ENCODE peak calls at places on chromosomes 2 and 18, in six cellular contexts. W is neuronal stem cell, I is tibial nerve, D is endodermal cell, U is adrenal gland, S is heart right ventricle. M is an unnamed sample.

GRCh38 chr2:219919506-219919905 is 292.1 kb downstream of the SLC4A3 start:
- DNase-seq in W (no peak), I (no peak), D (no peak), U (no peak), S (no peak), M (no peak)

GRCh38 chr18:58226476-58226875 is 182.4 kb downstream of the NEDD4L start:
- DNase-seq in W (no peak), I (no peak), D (no peak), U (no peak), S (no peak), M (no peak)

GRCh38 chr2:16080071-16080470 is 139.7 kb downstream of the MYCN start:
- DNase-seq in W (no peak), I (no peak), D (no peak), U (no peak), S (no peak), M (no peak)

GRCh38 chr2:40251146-40251545 is 200.7 kb downstream of the SLC8A1 start:
- DNase-seq in W (peak; percentile 17), I (no peak), D (no peak), U (no peak), S (no peak), M (no peak)

GRCh38 chr2:234980476-234981187 is 28.8 kb downstream of the SH3BP4 start:
- DNase-seq in W (no peak), I (no peak), D (no peak), U (no peak), S (no peak), M (peak; percentile 69)

GRCh38 chr2:97870396-97870843 is 125.3 kb downstream of the TMEM131 start:
- DNase-seq in W (no peak), I (no peak), D (no peak), U (peak; percentile 49), S (no peak), M (peak; percentile 90)

GRCh38 chr2:37588316-37588777 is 83.1 kb downstream of the CDC42EP3 start:
- DNase-seq in W (no peak), I (no peak), D (no peak), U (no peak), S (no peak), M (no peak)

GRCh38 chr2:7953184-7953583 is 728.7 kb upstream of the ID2 start:
- DNase-seq in W (no peak), I (no peak), D (no peak), U (no peak), S (no peak), M (no peak)

GRCh38 chr2:179655627-179656026 is 205.8 kb downstream of the ZNF385B start:
- DNase-seq in W (no peak), I (no peak), D (no peak), U (no peak), S (no peak), M (no peak)

GRCh38 chr2:108612153-108612513 is 77.9 kb downstream of the LIMS1 start:
- DNase-seq in W (no peak), I (no peak), D (no peak), U (no peak), S (no peak), M (no peak)

GRCh38 chr2:106160786-106161261 is 33.3 kb downstream of the UXS1 start:
- DNase-seq in W (no peak), I (no peak), D (no peak), U (peak; percentile 51), S (no peak), M (no peak)

GRCh38 chr2:101882948-101883347 is 108.8 kb upstream of the IL1R2 start:
- DNase-seq in W (no peak), I (no peak), D (no peak), U (no peak), S (no peak), M (no peak)

GRCh38 chr2:120303177-120303576 is 42.8 kb upstream of the INHBB start:
- DNase-seq in W (no peak), I (no peak), D (no peak), U (no peak), S (no peak), M (no peak)

GRCh38 chr2:225041210-225041870 is 928 bp downstream of the DOCK10 start:
- DNase-seq in W (no peak), I (no peak), D (peak; percentile 61), U (peak; percentile 42), S (peak; percentile 12), M (peak; percentile 54)

GRCh38 chr18:7600036-7600435 is 32.9 kb downstream of the PTPRM start:
- DNase-seq in W (no peak), I (no peak), D (no peak), U (no peak), S (no peak), M (no peak)

GRCh38 chr2:131154071-131154531 is 49.0 kb downstream of the PLEKHB2 start:
- DNase-seq in W (peak; percentile 70), I (peak; percentile 20), D (peak; percentile 91), U (peak; percentile 39), S (peak; percentile 46), M (peak; percentile 57)

GRCh38 chr18:79400591-79401381 is 5.1 kb downstream of the NFATC1 start:
- DNase-seq in W (no peak), I (no peak), D (no peak), U (peak; percentile 45), S (no peak), M (no peak)

GRCh38 chr2:68466361-68466777 is 725 bp downstream of the FBXO48 start:
- DNase-seq in W (no peak), I (no peak), D (peak; percentile 57), U (peak; percentile 20), S (no peak), M (peak; percentile 60)

GRCh38 chr18:68848242-68848641 is 50.4 kb downstream of the CCDC102B start:
- DNase-seq in W (no peak), I (no peak), D (no peak), U (no peak), S (no peak), M (no peak)

GRCh38 chr2:152473151-152473857 is 138.3 kb downstream of the FMNL2 start:
- DNase-seq in W (no peak), I (no peak), D (no peak), U (no peak), S (no peak), M (no peak)

GRCh38 chr2:162768646-162769045 is 69.9 kb downstream of the KCNH7 start:
- DNase-seq in W (peak; percentile 58), I (no peak), D (no peak), U (no peak), S (no peak), M (no peak)

GRCh38 chr2:218074031-218074430 is 5.0 kb downstream of the RUFY4 start:
- DNase-seq in W (peak; percentile 43), I (no peak), D (peak; percentile 89), U (peak; percentile 33), S (no peak), M (peak; percentile 75)

GRCh38 chr2:85681354-85681728 is 12.8 kb upstream of the GNLY start:
- DNase-seq in W (no peak), I (no peak), D (peak; percentile 39), U (no peak), S (no peak), M (no peak)

GRCh38 chr2:16223071-16223470 is 282.7 kb downstream of the MYCN start:
- DNase-seq in W (peak; percentile 59), I (no peak), D (no peak), U (no peak), S (no peak), M (no peak)

GRCh38 chr18:9737814-9738160 is 29.7 kb downstream of the RAB31 start:
- DNase-seq in W (no peak), I (no peak), D (no peak), U (no peak), S (no peak), M (no peak)

GRCh38 chr18:13500891-13501887 is 225.2 kb downstream of the FAM210A start:
- DNase-seq in W (no peak), I (peak; percentile 31), D (peak; percentile 65), U (peak; percentile 62), S (peak; percentile 48), M (no peak)

DNA sequence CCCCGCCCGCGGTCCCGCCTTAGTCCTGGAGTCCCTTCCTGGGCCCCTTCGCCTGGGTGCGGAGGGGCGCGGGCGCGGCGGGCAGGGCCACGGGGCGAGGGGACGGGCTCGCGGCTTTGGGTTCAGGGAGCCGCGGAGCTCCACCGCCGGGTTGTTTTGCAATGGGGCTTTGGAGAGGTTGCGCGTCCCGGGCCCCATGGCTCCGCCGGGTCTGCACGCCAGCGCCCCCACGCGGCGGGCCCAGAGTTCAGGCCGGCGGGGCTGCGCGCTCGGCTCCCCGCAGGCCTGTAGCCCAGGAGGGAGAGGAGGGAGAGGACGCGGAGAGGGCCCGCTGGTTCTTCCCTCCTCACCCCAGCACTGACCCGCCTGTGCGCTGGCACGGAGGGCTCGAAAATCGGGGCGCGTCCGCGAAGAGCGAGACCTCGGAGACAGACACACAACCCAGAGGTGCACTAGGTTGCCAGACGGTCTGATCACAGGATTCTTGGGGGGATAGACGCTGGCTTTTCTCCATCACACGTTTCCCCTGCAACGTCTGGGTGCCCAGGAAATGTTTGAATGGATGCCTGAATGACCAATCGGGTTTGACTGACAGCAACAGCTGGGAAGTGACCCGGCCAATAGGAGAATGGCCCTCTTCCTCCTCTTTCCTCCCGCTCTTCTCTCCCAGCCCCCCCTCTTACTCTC is 4.9 kb upstream of the SIX2 start:
- DNase-seq in W (no peak), I (no peak), D (peak; percentile 93), U (no peak), S (peak; percentile 66), M (no peak)
- H3K4me3 ChIP-seq in W (peak overlapping the region; percentile 74), I (peak overlapping the region; percentile 38), D (peak overlapping the region; percentile 69), U (no peak overlapping the region), S (peak overlapping the region; percentile 54), M (peak overlapping the region; percentile 27)

GRCh38 chr2:100238471-100238870 is 83.8 kb downstream of the LONRF2 start:
- DNase-seq in W (no peak), I (no peak), D (peak; percentile 67), U (no peak), S (no peak), M (no peak)

GRCh38 chr2:100240386-100240785 is 81.9 kb downstream of the LONRF2 start:
- DNase-seq in W (no peak), I (no peak), D (no peak), U (no peak), S (no peak), M (no peak)

GRCh38 chr2:100241236-100241635 is 81.1 kb downstream of the LONRF2 start:
- DNase-seq in W (no peak), I (no peak), D (no peak), U (no peak), S (no peak), M (no peak)

GRCh38 chr2:100237770-100238169 is 84.5 kb downstream of the LONRF2 start:
- DNase-seq in W (no peak), I (no peak), D (peak; percentile 66), U (no peak), S (no peak), M (no peak)

GRCh38 chr2:100239513-100240210 is 82.6 kb downstream of the LONRF2 start:
- DNase-seq in W (no peak), I (no peak), D (no peak), U (no peak), S (no peak), M (no peak)
- H3K4me1 ChIP-seq in W (peaks cover 10% of the 10 kb centered on the region), I (peaks cover 8% of the 10 kb centered on the region), D (peaks cover 24% of the 10 kb centered on the region), U (no peaks in the 10 kb centered on the region), S (peaks cover 12% of the 10 kb centered on the region), M (peaks cover 2% of the 10 kb centered on the region)

GRCh38 chr2:54667726-54668650 is 55.5 kb upstream of the EML6 start:
- DNase-seq in W (no peak), I (no peak), D (no peak), U (no peak), S (no peak), M (no peak)
- H3K36me3 ChIP-seq in W (peaks cover 34% of the 10 kb centered on the region), I (no peaks in the 10 kb centered on the region), D (peaks cover 94% of the 10 kb centered on the region), U (peaks cover 75% of the 10 kb centered on the region), S (peaks cover 8% of the 10 kb centered on the region), M (peaks cover 77% of the 10 kb centered on the region)

DNA sequence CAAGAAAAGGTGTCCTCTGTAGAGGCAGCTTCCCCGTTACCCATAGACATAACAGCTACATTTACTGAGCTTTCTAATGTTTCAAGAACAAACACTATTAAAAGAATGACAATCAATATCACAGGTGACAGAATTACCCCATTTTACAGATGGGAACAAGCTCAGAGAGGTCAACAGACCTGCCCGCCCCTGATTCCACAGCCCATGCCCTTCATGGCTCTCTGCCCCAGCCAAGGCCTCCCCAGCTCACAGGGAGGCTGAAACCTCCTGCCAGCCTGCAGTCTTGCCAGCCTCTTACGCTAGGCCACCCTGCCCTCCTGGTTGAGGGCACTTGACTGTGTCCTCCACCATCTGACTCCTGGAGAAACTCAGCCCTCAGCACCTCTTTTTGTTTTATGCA is 19.1 kb upstream of the SLC35F6 start:
- DNase-seq in W (no peak), I (no peak), D (no peak), U (peak; percentile 9), S (no peak), M (no peak)
- H3K4me3 ChIP-seq in W (no peak overlapping the region), I (no peak overlapping the region), D (no peak overlapping the region), U (no peak overlapping the region), S (no peak overlapping the region), M (no peak overlapping the region)